ENCODE peak calls at places on chromosomes 6 and 20, in seven cellular contexts. One of them, this sample, is unnamed.

GRCh38 chr20:44990425-44990824 is 24.1 kb downstream of the STK4 start:
- DNase-seq in stomach: no peak
- DNase-seq in endodermal cell: no peak
- DNase-seq in MM.1S: peak
- DNase-seq in lung: no peak
- DNase-seq in A549: no peak
- DNase-seq in lower lobe of right lung: no peak
- DNase-seq in this sample: no peak

GRCh38 chr6:167684276-167685104 is 142.2 kb upstream of the AFDN start:
- DNase-seq in endodermal cell: peak
- DNase-seq in A549: no peak
- DNase-seq in lower lobe of right lung: no peak
- DNase-seq in lung: no peak
- DNase-seq in stomach: peak
- DNase-seq in MM.1S: no peak
- DNase-seq in this sample: no peak

GRCh38 chr6:1068068-1068467 is 243.8 kb upstream of the FOXQ1 start:
- DNase-seq in lung: no peak
- DNase-seq in A549: no peak
- DNase-seq in lower lobe of right lung: no peak
- DNase-seq in endodermal cell: no peak
- DNase-seq in stomach: no peak
- DNase-seq in MM.1S: no peak
- DNase-seq in this sample: no peak

GRCh38 chr20:44651507-44652373 is at the start of gene ADA:
- DNase-seq in MM.1S: peak
- DNase-seq in stomach: peak
- DNase-seq in endodermal cell: peak
- DNase-seq in A549: peak
- DNase-seq in lower lobe of right lung: peak
- DNase-seq in lung: peak
- DNase-seq in this sample: peak

GRCh38 chr6:157151029-157151428 is 172.3 kb downstream of the TMEM242 start:
- DNase-seq in stomach: no peak
- DNase-seq in MM.1S: no peak
- DNase-seq in endodermal cell: no peak
- DNase-seq in lower lobe of right lung: no peak
- DNase-seq in A549: peak
- DNase-seq in lung: no peak
- DNase-seq in this sample: no peak

GRCh38 chr6:150937126-150937906 is 71.8 kb downstream of the MTHFD1L start:
- DNase-seq in A549: no peak
- DNase-seq in stomach: no peak
- DNase-seq in endodermal cell: no peak
- DNase-seq in MM.1S: no peak
- DNase-seq in lower lobe of right lung: no peak
- DNase-seq in lung: peak
- DNase-seq in this sample: peak

GRCh38 chr20:36745927-36746659 is at the start of gene NDRG3:
- DNase-seq in stomach: peak
- DNase-seq in endodermal cell: peak
- DNase-seq in A549: peak
- DNase-seq in lung: peak
- DNase-seq in lower lobe of right lung: peak
- DNase-seq in MM.1S: peak
- DNase-seq in this sample: peak

GRCh38 chr6:82040405-82041221 is 206.9 kb downstream of the IBTK start:
- DNase-seq in MM.1S: peak
- DNase-seq in stomach: no peak
- DNase-seq in lung: no peak
- DNase-seq in endodermal cell: peak
- DNase-seq in A549: peak
- DNase-seq in lower lobe of right lung: no peak
- DNase-seq in this sample: no peak

GRCh38 chr6:117396228-117396627 is 29.5 kb downstream of the ROS1 start:
- DNase-seq in A549: no peak
- DNase-seq in lower lobe of right lung: no peak
- DNase-seq in endodermal cell: no peak
- DNase-seq in lung: no peak
- DNase-seq in MM.1S: no peak
- DNase-seq in stomach: no peak
- DNase-seq in this sample: no peak

GRCh38 chr20:43477634-43478033 is 19.9 kb downstream of the SRSF6 start:
- DNase-seq in stomach: no peak
- DNase-seq in lower lobe of right lung: no peak
- DNase-seq in endodermal cell: no peak
- DNase-seq in MM.1S: no peak
- DNase-seq in A549: no peak
- DNase-seq in lung: no peak
- DNase-seq in this sample: no peak

GRCh38 chr20:45909336-45909808 is 2.6 kb downstream of the PLTP start:
- DNase-seq in endodermal cell: no peak
- DNase-seq in lower lobe of right lung: no peak
- DNase-seq in lung: no peak
- DNase-seq in stomach: no peak
- DNase-seq in A549: no peak
- DNase-seq in MM.1S: no peak
- DNase-seq in this sample: no peak

GRCh38 chr6:39004801-39005200 is 43.8 kb upstream of the GLP1R start:
- DNase-seq in A549: no peak
- DNase-seq in stomach: no peak
- DNase-seq in lung: no peak
- DNase-seq in endodermal cell: no peak
- DNase-seq in lower lobe of right lung: no peak
- DNase-seq in MM.1S: no peak
- DNase-seq in this sample: no peak

GRCh38 chr6:143536866-143537691 is 25.6 kb upstream of the FUCA2 start:
- DNase-seq in lung: peak
- DNase-seq in MM.1S: peak
- DNase-seq in lower lobe of right lung: peak
- DNase-seq in stomach: peak
- DNase-seq in A549: peak
- DNase-seq in endodermal cell: peak
- DNase-seq in this sample: no peak

GRCh38 chr6:133769463-133769862 is 119.5 kb upstream of the TCF21 start:
- DNase-seq in MM.1S: no peak
- DNase-seq in lower lobe of right lung: no peak
- DNase-seq in A549: no peak
- DNase-seq in stomach: no peak
- DNase-seq in endodermal cell: no peak
- DNase-seq in lung: no peak
- DNase-seq in this sample: no peak

GRCh38 chr6:25987845-25988244 is 25.2 kb downstream of the TRIM38 start:
- DNase-seq in lung: no peak
- DNase-seq in endodermal cell: peak
- DNase-seq in stomach: no peak
- DNase-seq in A549: no peak
- DNase-seq in lower lobe of right lung: no peak
- DNase-seq in MM.1S: no peak
- DNase-seq in this sample: no peak

GRCh38 chr20:33791959-33792597 is 19.1 kb upstream of the CHMP4B start:
- DNase-seq in lower lobe of right lung: peak
- DNase-seq in endodermal cell: peak
- DNase-seq in MM.1S: no peak
- DNase-seq in stomach: peak
- DNase-seq in lung: peak
- DNase-seq in A549: peak
- DNase-seq in this sample: no peak

GRCh38 chr6:69311888-69312287 is 484.9 kb downstream of the LMBRD1 start:
- DNase-seq in MM.1S: no peak
- DNase-seq in endodermal cell: peak
- DNase-seq in A549: no peak
- DNase-seq in stomach: no peak
- DNase-seq in lower lobe of right lung: no peak
- DNase-seq in lung: no peak
- DNase-seq in this sample: no peak

GRCh38 chr20:62527781-62528180 is 52.0 kb upstream of the GATA5 start:
- DNase-seq in endodermal cell: no peak
- DNase-seq in stomach: no peak
- DNase-seq in A549: no peak
- DNase-seq in lower lobe of right lung: no peak
- DNase-seq in MM.1S: no peak
- DNase-seq in lung: no peak
- DNase-seq in this sample: no peak

GRCh38 chr6:1314617-1315016 is 2.7 kb downstream of the FOXQ1 start:
- DNase-seq in endodermal cell: no peak
- DNase-seq in A549: no peak
- DNase-seq in lung: no peak
- DNase-seq in MM.1S: no peak
- DNase-seq in stomach: no peak
- DNase-seq in lower lobe of right lung: no peak
- DNase-seq in this sample: no peak

GRCh38 chr20:38340693-38341092 is 5.6 kb upstream of the LBP start:
- DNase-seq in lung: no peak
- DNase-seq in stomach: no peak
- DNase-seq in A549: no peak
- DNase-seq in MM.1S: no peak
- DNase-seq in lower lobe of right lung: no peak
- DNase-seq in endodermal cell: no peak
- DNase-seq in this sample: no peak

GRCh38 chr20:38342196-38342595 is 4.1 kb upstream of the LBP start:
- DNase-seq in A549: no peak
- DNase-seq in stomach: no peak
- DNase-seq in endodermal cell: peak
- DNase-seq in lower lobe of right lung: no peak
- DNase-seq in lung: no peak
- DNase-seq in MM.1S: no peak
- DNase-seq in this sample: no peak

GRCh38 chr20:38337561-38338140 is 8.6 kb upstream of the LBP start:
- DNase-seq in endodermal cell: peak
- DNase-seq in MM.1S: no peak
- DNase-seq in A549: peak
- DNase-seq in lung: no peak
- DNase-seq in lower lobe of right lung: no peak
- DNase-seq in stomach: no peak
- DNase-seq in this sample: no peak

GRCh38 chr20:38339993-38340392 is 6.3 kb upstream of the LBP start:
- DNase-seq in lung: no peak
- DNase-seq in MM.1S: no peak
- DNase-seq in stomach: no peak
- DNase-seq in lower lobe of right lung: no peak
- DNase-seq in A549: no peak
- DNase-seq in endodermal cell: no peak
- DNase-seq in this sample: no peak

DNA sequence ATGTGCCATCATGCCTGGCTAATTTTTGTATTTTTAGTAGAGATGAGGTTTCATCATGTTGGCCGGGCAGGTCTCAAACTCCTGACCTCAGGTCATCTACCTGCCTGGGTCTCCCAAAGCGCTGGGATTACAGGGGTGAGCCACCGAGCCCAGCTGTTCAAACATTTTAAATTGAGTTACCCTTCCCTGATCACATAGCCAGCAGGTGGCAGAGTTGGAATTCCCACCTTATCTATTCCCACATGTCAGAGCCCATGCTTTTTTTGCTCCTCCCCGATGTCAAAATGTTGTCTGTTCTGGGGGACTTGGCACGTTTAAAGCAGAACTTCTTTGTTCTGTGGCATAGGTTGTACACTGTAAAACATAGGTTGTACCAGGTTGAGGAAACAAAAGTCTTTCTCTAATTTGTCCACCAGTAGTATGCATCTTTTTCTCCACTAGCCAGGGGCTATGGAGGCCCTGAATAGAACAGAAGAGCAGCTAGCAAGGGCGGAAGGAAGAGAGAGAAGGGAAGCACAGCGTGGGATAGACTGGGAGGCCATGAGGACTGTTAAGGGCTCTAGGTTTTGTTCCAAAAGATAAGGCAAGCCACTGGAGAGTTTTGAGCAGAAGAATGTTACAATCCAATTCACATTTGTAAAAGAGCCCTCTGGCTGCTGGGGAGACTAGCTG is 7.3 kb upstream of the LBP start:
- DNase-seq in MM.1S: no peak
- DNase-seq in endodermal cell: peak
- DNase-seq in lower lobe of right lung: no peak
- DNase-seq in stomach: no peak
- DNase-seq in lung: no peak
- DNase-seq in A549: no peak
- DNase-seq in this sample: no peak
- TF ChIP-seq CTCF in MM.1S: no peak
- TF ChIP-seq CTCF in endodermal cell: peak
- TF ChIP-seq CTCF in lower lobe of right lung: peak
- TF ChIP-seq CTCF in stomach: no peak
- TF ChIP-seq CTCF in lung: no peak
- TF ChIP-seq CTCF in A549: no peak
- TF ChIP-seq CTCF in this sample: peak

DNA sequence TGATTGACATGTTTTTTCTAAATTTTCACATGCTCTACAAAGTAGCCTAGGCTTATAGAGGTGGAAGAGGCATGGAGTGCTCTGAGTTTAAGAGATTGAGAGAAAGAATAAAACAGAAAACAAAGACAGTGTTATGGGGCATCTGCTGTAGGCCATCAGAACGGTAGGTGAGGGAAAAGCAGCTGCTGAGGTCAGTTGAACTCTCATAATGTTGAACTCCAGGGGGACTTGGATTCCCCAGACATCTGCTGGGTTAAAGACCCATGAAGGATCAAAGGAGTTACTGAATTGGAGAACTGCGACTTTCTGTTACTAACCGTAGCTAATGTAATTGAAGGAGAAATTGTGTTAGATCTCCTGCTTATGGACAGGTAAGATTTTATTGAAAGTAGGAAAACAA is 333.9 kb downstream of the TFAP2B start:
- DNase-seq in stomach: no peak
- DNase-seq in lower lobe of right lung: no peak
- DNase-seq in A549: no peak
- DNase-seq in lung: no peak
- DNase-seq in endodermal cell: no peak
- DNase-seq in MM.1S: no peak
- DNase-seq in this sample: no peak
- H3K27ac ChIP-seq in stomach: no peak
- H3K27ac ChIP-seq in lower lobe of right lung: no peak
- H3K27ac ChIP-seq in A549: no peak
- H3K27ac ChIP-seq in lung: no peak
- H3K27ac ChIP-seq in endodermal cell: no peak
- H3K27ac ChIP-seq in MM.1S: no peak
- H3K27ac ChIP-seq in this sample: no peak

GRCh38 chr20:21522479-21523397 is 8.9 kb upstream of the NKX2-2 start:
- DNase-seq in lung: no peak
- DNase-seq in stomach: no peak
- DNase-seq in A549: no peak
- DNase-seq in lower lobe of right lung: no peak
- DNase-seq in endodermal cell: peak
- DNase-seq in MM.1S: no peak
- DNase-seq in this sample: no peak
- H3K4me3 ChIP-seq in lung: no peak
- H3K4me3 ChIP-seq in stomach: peak
- H3K4me3 ChIP-seq in A549: peak
- H3K4me3 ChIP-seq in lower lobe of right lung: no peak
- H3K4me3 ChIP-seq in endodermal cell: peak
- H3K4me3 ChIP-seq in MM.1S: no peak
- H3K4me3 ChIP-seq in this sample: no peak

GRCh38 chr20:4014031-4014474 is 1.3 kb downstream of the RNF24 start:
- DNase-seq in MM.1S: peak
- DNase-seq in endodermal cell: peak
- DNase-seq in lower lobe of right lung: no peak
- DNase-seq in A549: peak
- DNase-seq in stomach: peak
- DNase-seq in lung: peak
- DNase-seq in this sample: no peak
- TF ChIP-seq CTCF in MM.1S: peak
- TF ChIP-seq CTCF in endodermal cell: peak
- TF ChIP-seq CTCF in lower lobe of right lung: peak
- TF ChIP-seq CTCF in A549: peak
- TF ChIP-seq CTCF in stomach: no peak
- TF ChIP-seq CTCF in lung: peak
- TF ChIP-seq CTCF in this sample: no peak

This sample was measured in right atrium auricular region.